ENCODE peak calls at places on chromosomes 16 and 17, in seven cellular contexts. One of them, this sample, is unnamed.

GRCh38 chr16:85728879-85729278 is 22.0 kb downstream of the C16orf74 start:
- DNase-seq in stimulated activated CD8-positive, alpha-beta memory T cell treated with anti-CD3 and anti-CD28 coated beads, Interleukin-15, amount 100 ng/mL, for 1 hour: no peak
- DNase-seq in mucosa of descending colon: no peak
- DNase-seq in cardiac fibroblast: no peak
- DNase-seq in lung microvascular endothelial cell: no peak
- DNase-seq in tibial artery: no peak
- DNase-seq in activated CD4-positive, alpha-beta T cell treated with anti-CD3 and anti-CD28 coated beads, Interleukin-2, amount 10 ng/mL, durations not matched to agents 7 days and 5 days: no peak
- DNase-seq in this sample: no peak

GRCh38 chr17:15885770-15886169 is 59.2 kb upstream of the ADORA2B start:
- DNase-seq in stimulated activated CD8-positive, alpha-beta memory T cell treated with anti-CD3 and anti-CD28 coated beads, Interleukin-15, amount 100 ng/mL, for 1 hour: no peak
- DNase-seq in mucosa of descending colon: no peak
- DNase-seq in cardiac fibroblast: no peak
- DNase-seq in lung microvascular endothelial cell: peak; percentile 41
- DNase-seq in tibial artery: no peak
- DNase-seq in activated CD4-positive, alpha-beta T cell treated with anti-CD3 and anti-CD28 coated beads, Interleukin-2, amount 10 ng/mL, durations not matched to agents 7 days and 5 days: no peak
- DNase-seq in this sample: no peak

GRCh38 chr16:10385725-10386516 is at the start of gene ATF7IP2:
- DNase-seq in stimulated activated CD8-positive, alpha-beta memory T cell treated with anti-CD3 and anti-CD28 coated beads, Interleukin-15, amount 100 ng/mL, for 1 hour: peak; percentile 77
- DNase-seq in mucosa of descending colon: peak; percentile 86
- DNase-seq in cardiac fibroblast: peak; percentile 79
- DNase-seq in lung microvascular endothelial cell: peak; percentile 94
- DNase-seq in tibial artery: peak; percentile 65
- DNase-seq in activated CD4-positive, alpha-beta T cell treated with anti-CD3 and anti-CD28 coated beads, Interleukin-2, amount 10 ng/mL, durations not matched to agents 7 days and 5 days: peak; percentile 93
- DNase-seq in this sample: peak; percentile 96

GRCh38 chr16:28951410-28951943 is 740 bp downstream of the NFATC2IP start:
- DNase-seq in stimulated activated CD8-positive, alpha-beta memory T cell treated with anti-CD3 and anti-CD28 coated beads, Interleukin-15, amount 100 ng/mL, for 1 hour: no peak
- DNase-seq in mucosa of descending colon: peak; percentile 53
- DNase-seq in cardiac fibroblast: no peak
- DNase-seq in lung microvascular endothelial cell: no peak
- DNase-seq in tibial artery: no peak
- DNase-seq in activated CD4-positive, alpha-beta T cell treated with anti-CD3 and anti-CD28 coated beads, Interleukin-2, amount 10 ng/mL, durations not matched to agents 7 days and 5 days: peak; percentile 57
- DNase-seq in this sample: no peak

GRCh38 chr16:53565300-53565699 is 62.3 kb upstream of the AKTIP start:
- DNase-seq in stimulated activated CD8-positive, alpha-beta memory T cell treated with anti-CD3 and anti-CD28 coated beads, Interleukin-15, amount 100 ng/mL, for 1 hour: no peak
- DNase-seq in mucosa of descending colon: no peak
- DNase-seq in cardiac fibroblast: no peak
- DNase-seq in lung microvascular endothelial cell: no peak
- DNase-seq in tibial artery: no peak
- DNase-seq in activated CD4-positive, alpha-beta T cell treated with anti-CD3 and anti-CD28 coated beads, Interleukin-2, amount 10 ng/mL, durations not matched to agents 7 days and 5 days: no peak
- DNase-seq in this sample: no peak

GRCh38 chr17:16013943-16014407 is 14.4 kb downstream of the TTC19 start:
- DNase-seq in stimulated activated CD8-positive, alpha-beta memory T cell treated with anti-CD3 and anti-CD28 coated beads, Interleukin-15, amount 100 ng/mL, for 1 hour: no peak
- DNase-seq in mucosa of descending colon: no peak
- DNase-seq in cardiac fibroblast: peak; percentile 91
- DNase-seq in lung microvascular endothelial cell: peak; percentile 93
- DNase-seq in tibial artery: no peak
- DNase-seq in activated CD4-positive, alpha-beta T cell treated with anti-CD3 and anti-CD28 coated beads, Interleukin-2, amount 10 ng/mL, durations not matched to agents 7 days and 5 days: no peak
- DNase-seq in this sample: no peak

GRCh38 chr17:55774834-55775233 is 24.0 kb downstream of the PCTP start:
- DNase-seq in stimulated activated CD8-positive, alpha-beta memory T cell treated with anti-CD3 and anti-CD28 coated beads, Interleukin-15, amount 100 ng/mL, for 1 hour: no peak
- DNase-seq in mucosa of descending colon: no peak
- DNase-seq in cardiac fibroblast: no peak
- DNase-seq in lung microvascular endothelial cell: no peak
- DNase-seq in tibial artery: no peak
- DNase-seq in activated CD4-positive, alpha-beta T cell treated with anti-CD3 and anti-CD28 coated beads, Interleukin-2, amount 10 ng/mL, durations not matched to agents 7 days and 5 days: no peak
- DNase-seq in this sample: no peak

GRCh38 chr16:5502467-5502869 is 404.9 kb upstream of the EEF2KMT start:
- DNase-seq in stimulated activated CD8-positive, alpha-beta memory T cell treated with anti-CD3 and anti-CD28 coated beads, Interleukin-15, amount 100 ng/mL, for 1 hour: no peak
- DNase-seq in mucosa of descending colon: peak; percentile 34
- DNase-seq in cardiac fibroblast: no peak
- DNase-seq in lung microvascular endothelial cell: no peak
- DNase-seq in tibial artery: no peak
- DNase-seq in activated CD4-positive, alpha-beta T cell treated with anti-CD3 and anti-CD28 coated beads, Interleukin-2, amount 10 ng/mL, durations not matched to agents 7 days and 5 days: no peak
- DNase-seq in this sample: no peak

GRCh38 chr16:73052441-73053030 is 4.6 kb upstream of the ZFHX3 start:
- DNase-seq in stimulated activated CD8-positive, alpha-beta memory T cell treated with anti-CD3 and anti-CD28 coated beads, Interleukin-15, amount 100 ng/mL, for 1 hour: no peak
- DNase-seq in mucosa of descending colon: no peak
- DNase-seq in cardiac fibroblast: peak; percentile 42
- DNase-seq in lung microvascular endothelial cell: no peak
- DNase-seq in tibial artery: no peak
- DNase-seq in activated CD4-positive, alpha-beta T cell treated with anti-CD3 and anti-CD28 coated beads, Interleukin-2, amount 10 ng/mL, durations not matched to agents 7 days and 5 days: no peak
- DNase-seq in this sample: no peak

This sample was measured in left lobe of liver.